ENCODE peak calls at places on chromosome 16, in four cellular contexts. One of them, this sample, is unnamed.

GRCh38 chr16:2532494-2533141 is 1.4 kb upstream of the CEMP1 start:
- DNase-seq in HFFc6: no peak
- DNase-seq in hypothalamus: no peak
- DNase-seq in Jurkat, Clone E6-1: no peak
- DNase-seq in this sample: no peak

GRCh38 chr16:25747160-25747758 is 55.5 kb downstream of the HS3ST4 start:
- DNase-seq in HFFc6: no peak
- DNase-seq in hypothalamus: no peak
- DNase-seq in Jurkat, Clone E6-1: no peak
- DNase-seq in this sample: no peak

GRCh38 chr16:88706288-88706964 is at the start of the genes CTU2 and RNF166:
- DNase-seq in HFFc6: peak
- DNase-seq in hypothalamus: peak
- DNase-seq in Jurkat, Clone E6-1: peak
- DNase-seq in this sample: peak

GRCh38 chr16:3170440-3171180 is 17.4 kb upstream of the OR1F1 start:
- DNase-seq in HFFc6: no peak
- DNase-seq in hypothalamus: no peak
- DNase-seq in Jurkat, Clone E6-1: no peak
- DNase-seq in this sample: no peak

GRCh38 chr16:78437352-78437968 is 338.0 kb downstream of the WWOX start:
- DNase-seq in HFFc6: no peak
- DNase-seq in hypothalamus: no peak
- DNase-seq in Jurkat, Clone E6-1: no peak
- DNase-seq in this sample: peak

GRCh38 chr16:54585966-54586365 is 299.4 kb upstream of the IRX3 start:
- DNase-seq in HFFc6: no peak
- DNase-seq in hypothalamus: no peak
- DNase-seq in Jurkat, Clone E6-1: no peak
- DNase-seq in this sample: no peak

GRCh38 chr16:10871157-10871991 is 5.6 kb upstream of the CIITA start:
- DNase-seq in HFFc6: peak
- DNase-seq in hypothalamus: no peak
- DNase-seq in Jurkat, Clone E6-1: peak
- DNase-seq in this sample: peak

GRCh38 chr16:12341423-12341822 is 364.9 kb downstream of the SNX29 start:
- DNase-seq in HFFc6: peak
- DNase-seq in hypothalamus: no peak
- DNase-seq in Jurkat, Clone E6-1: no peak
- DNase-seq in this sample: peak

GRCh38 chr16:22424161-22424937 is 49.9 kb upstream of the CDR2 start:
- DNase-seq in HFFc6: peak
- DNase-seq in hypothalamus: peak
- DNase-seq in Jurkat, Clone E6-1: no peak
- DNase-seq in this sample: no peak

GRCh38 chr16:1626327-1626726 is 14.2 kb downstream of the CRAMP1 start:
- DNase-seq in HFFc6: no peak
- DNase-seq in hypothalamus: no peak
- DNase-seq in Jurkat, Clone E6-1: no peak
- DNase-seq in this sample: no peak

GRCh38 chr16:57690782-57691471 is 3.7 kb upstream of the DRC7 start:
- DNase-seq in HFFc6: no peak
- DNase-seq in hypothalamus: no peak
- DNase-seq in Jurkat, Clone E6-1: no peak
- DNase-seq in this sample: no peak

GRCh38 chr16:29983420-29984136 is 9.9 kb downstream of the TAOK2 start:
- DNase-seq in HFFc6: peak
- DNase-seq in hypothalamus: no peak
- DNase-seq in Jurkat, Clone E6-1: no peak
- DNase-seq in this sample: no peak

GRCh38 chr16:54812229-54812628 is 118.4 kb upstream of the IRX5 start:
- DNase-seq in HFFc6: no peak
- DNase-seq in hypothalamus: no peak
- DNase-seq in Jurkat, Clone E6-1: no peak
- DNase-seq in this sample: no peak

GRCh38 chr16:82031116-82032084 is 3.7 kb upstream of the HSD17B2 start:
- DNase-seq in HFFc6: peak
- DNase-seq in hypothalamus: no peak
- DNase-seq in Jurkat, Clone E6-1: peak
- DNase-seq in this sample: peak

GRCh38 chr16:80285089-80285488 is 255.7 kb upstream of the DYNLRB2 start:
- DNase-seq in HFFc6: peak
- DNase-seq in hypothalamus: no peak
- DNase-seq in Jurkat, Clone E6-1: no peak
- DNase-seq in this sample: peak

GRCh38 chr16:14105976-14106375 is 34.9 kb downstream of the MRTFB start:
- DNase-seq in HFFc6: no peak
- DNase-seq in hypothalamus: no peak
- DNase-seq in Jurkat, Clone E6-1: no peak
- DNase-seq in this sample: no peak

GRCh38 chr16:24635900-24636610 is 93.4 kb upstream of the TNRC6A start:
- DNase-seq in HFFc6: peak
- DNase-seq in hypothalamus: peak
- DNase-seq in Jurkat, Clone E6-1: no peak
- DNase-seq in this sample: peak

GRCh38 chr16:53357208-53357586 is 77.1 kb upstream of the RBL2 start:
- DNase-seq in HFFc6: no peak
- DNase-seq in hypothalamus: no peak
- DNase-seq in Jurkat, Clone E6-1: no peak
- DNase-seq in this sample: no peak

GRCh38 chr16:7509919-7510705 is 177.5 kb downstream of the RBFOX1 start:
- DNase-seq in HFFc6: no peak
- DNase-seq in hypothalamus: no peak
- DNase-seq in Jurkat, Clone E6-1: no peak
- DNase-seq in this sample: no peak

GRCh38 chr16:19833581-19833980 is 51.1 kb downstream of the GPRC5B start:
- DNase-seq in HFFc6: no peak
- DNase-seq in hypothalamus: no peak
- DNase-seq in Jurkat, Clone E6-1: no peak
- DNase-seq in this sample: no peak

GRCh38 chr16:54432481-54433229 is 146.1 kb upstream of the IRX3 start:
- DNase-seq in HFFc6: no peak
- DNase-seq in hypothalamus: no peak
- DNase-seq in Jurkat, Clone E6-1: no peak
- DNase-seq in this sample: no peak

GRCh38 chr16:47204736-47205499 is 61.2 kb upstream of the NETO2 start:
- DNase-seq in HFFc6: no peak
- DNase-seq in hypothalamus: no peak
- DNase-seq in Jurkat, Clone E6-1: no peak
- DNase-seq in this sample: no peak

This sample was measured in A172.